ENCODE peak calls at places on chromosomes 13 and 19, in nine cellular contexts. H is MM.1S; M is stimulated activated CD4-positive, alpha-beta T cell treated with anti-CD3 and anti-CD28 coated beads, Interleukin-12 subunit alpha, Interleukin-12 subunit beta, amount 100 ng/mL, for 48 hours; Z is nucleus accumbens; T is activated naive CD8-positive, alpha-beta T cell treated with anti-CD3 and anti-CD28 coated beads, Interleukin-2, amount 50 U/mL, for 24 hours; X is HCT116; S is T-helper 1 cell; D is thoracic aorta; O is EL. W is an unnamed sample.

GRCh38 chr13:73039201-73040108 is 19.4 kb upstream of the KLF5 start:
- DNase-seq in O (no peak), D (no peak), T (no peak), Z (no peak), X (no peak), M (no peak), S (no peak), H (no peak), W (peak)

GRCh38 chr13:108919036-108919907 is 289.9 kb downstream of the MYO16 start:
- DNase-seq in X (no peak), H (no peak), Z (no peak), D (no peak), O (peak), S (no peak), T (no peak), M (no peak), W (no peak)

GRCh38 chr19:32150605-32151004 is 194.8 kb upstream of the ZNF507 start:
- DNase-seq in T (no peak), H (no peak), Z (no peak), M (no peak), D (no peak), S (no peak), O (no peak), X (no peak), W (no peak)

GRCh38 chr19:45498411-45499195 is at the start of gene PPM1N:
- DNase-seq in M (no peak), Z (peak), O (peak), H (no peak), S (peak), X (no peak), D (no peak), T (peak), W (peak)

GRCh38 chr13:113090806-113091205 is 14.8 kb upstream of the F7 start:
- DNase-seq in O (no peak), S (no peak), T (no peak), H (no peak), D (no peak), X (no peak), M (no peak), Z (no peak), W (no peak)

GRCh38 chr13:38334845-38335244 is 14.8 kb upstream of the UFM1 start:
- DNase-seq in D (no peak), M (no peak), Z (no peak), T (no peak), S (no peak), X (no peak), H (no peak), O (no peak), W (no peak)

GRCh38 chr19:58021541-58022282 is 12.1 kb upstream of the ZSCAN1 start:
- DNase-seq in T (peak), O (peak), D (peak), Z (peak), H (peak), M (peak), X (no peak), S (peak), W (peak)

GRCh38 chr19:9913237-9914000 is 22.9 kb downstream of the OLFM2 start:
- DNase-seq in O (peak), Z (peak), S (no peak), D (no peak), X (no peak), H (no peak), M (no peak), T (no peak), W (peak)

GRCh38 chr13:113562085-113562749 is 22.3 kb upstream of the TFDP1 start:
- DNase-seq in S (peak), D (no peak), M (peak), X (no peak), O (peak), H (peak), T (peak), Z (peak), W (peak)

GRCh38 chr13:28885191-28885590 is 65.1 kb downstream of the MTUS2 start:
- DNase-seq in M (no peak), S (no peak), H (no peak), D (no peak), T (no peak), X (no peak), Z (no peak), O (no peak), W (no peak)

GRCh38 chr13:50626031-50626643 is 217.4 kb downstream of the DLEU7 start:
- DNase-seq in H (no peak), T (no peak), X (no peak), S (no peak), O (peak), D (no peak), M (no peak), Z (no peak), W (peak)

GRCh38 chr19:51327066-51327985 is 14.6 kb downstream of the VSIG10L start:
- DNase-seq in O (peak), D (no peak), H (no peak), X (no peak), M (peak), T (peak), Z (peak), S (peak), W (peak)

GRCh38 chr19:33387351-33388230 is 14.1 kb downstream of the CEBPG start:
- DNase-seq in D (no peak), S (no peak), Z (no peak), T (no peak), O (no peak), H (no peak), X (no peak), M (no peak), W (no peak)

GRCh38 chr19:17873661-17874422 is 2.1 kb downstream of the SLC5A5 start:
- DNase-seq in Z (no peak), S (peak), D (no peak), T (peak), X (peak), H (peak), M (no peak), O (no peak), W (peak)

GRCh38 chr19:34505321-34506025 is 23.9 kb downstream of the WTIP start:
- DNase-seq in Z (no peak), O (no peak), X (no peak), D (no peak), M (no peak), T (no peak), H (no peak), S (no peak), W (peak)

GRCh38 chr19:18388328-18389094 is 2.6 kb downstream of the GDF15 start:
- DNase-seq in M (peak), S (peak), Z (peak), D (peak), X (no peak), T (peak), O (peak), H (peak), W (peak)

GRCh38 chr13:44853641-44854040 is 135.6 kb downstream of the NUFIP1 start:
- DNase-seq in O (no peak), Z (no peak), X (no peak), M (no peak), S (no peak), T (no peak), H (no peak), D (no peak), W (no peak)

GRCh38 chr19:31356587-31357314 is 7.5 kb upstream of the TSHZ3 start:
- DNase-seq in H (no peak), M (peak), T (peak), D (no peak), S (peak), X (no peak), Z (peak), O (no peak), W (no peak)

GRCh38 chr19:10105241-10106099 is 692 bp upstream of the PPAN start:
- DNase-seq in Z (no peak), O (no peak), S (peak), X (no peak), D (no peak), M (peak), T (peak), H (no peak), W (no peak)

GRCh38 chr13:90485441-90485840 is 862.0 kb upstream of the MIR17HG start:
- DNase-seq in O (peak), D (no peak), H (no peak), X (no peak), S (no peak), T (no peak), M (no peak), Z (no peak), W (peak)

GRCh38 chr13:111907341-111907880 is 159.5 kb upstream of the SOX1 start:
- DNase-seq in Z (no peak), M (no peak), H (no peak), T (no peak), X (no peak), O (no peak), S (no peak), D (no peak), W (no peak)